ENCODE peak calls at places on chromosomes 16 and 17, in four cellular contexts. X is SK-N-SH, Y is H1, V is GM12878. R is an unnamed sample.

GRCh38 chr16:74570412-74571301 is 36.3 kb downstream of the GLG1 start:
- DNase-seq in X (no peak), Y (no peak), V (no peak), R (no peak)

GRCh38 chr17:73683788-73684582 is 39.7 kb upstream of the SDK2 start:
- DNase-seq in X (no peak), Y (no peak), V (no peak), R (no peak)

GRCh38 chr17:28549274-28550132 is 2.9 kb downstream of the UNC119 start:
- DNase-seq in X (no peak), Y (no peak), V (no peak), R (no peak)

GRCh38 chr16:52471650-52472370 is 75.1 kb downstream of the TOX3 start:
- DNase-seq in X (no peak), Y (no peak), V (no peak), R (no peak)

GRCh38 chr16:88545781-88546180 is 24.4 kb upstream of the ZC3H18 start:
- DNase-seq in X (no peak), Y (no peak), V (no peak), R (no peak)

GRCh38 chr17:58332720-58333395 is 4.3 kb upstream of the TSPOAP1 start:
- DNase-seq in X (peak), Y (no peak), V (no peak), R (no peak)

GRCh38 chr17:42096360-42097111 is 1.7 kb downstream of the ZNF385C start:
- DNase-seq in X (no peak), Y (no peak), V (no peak), R (no peak)

GRCh38 chr16:81543571-81543970 is 99.0 kb downstream of the CMIP start:
- DNase-seq in X (no peak), Y (no peak), V (no peak), R (no peak)

GRCh38 chr16:57299009-57299718 is 14.7 kb upstream of the PLLP start:
- DNase-seq in X (peak), Y (peak), V (no peak), R (no peak)

GRCh38 chr17:80260791-80261158 is at the start of gene RNF213:
- DNase-seq in X (peak), Y (peak), V (no peak), R (no peak)

GRCh38 chr17:45441536-45442310 is 9.1 kb upstream of the ARHGAP27 start:
- DNase-seq in X (peak), Y (no peak), V (no peak), R (no peak)

GRCh38 chr17:10460062-10460461 is 9.3 kb downstream of the MYH4 start:
- DNase-seq in X (no peak), Y (no peak), V (no peak), R (no peak)

GRCh38 chr16:77683845-77684526 is 38.3 kb upstream of the NUDT7 start:
- DNase-seq in X (peak), Y (no peak), V (no peak), R (no peak)

GRCh38 chr16:65069090-65069489 is 52.8 kb downstream of the CDH11 start:
- DNase-seq in X (no peak), Y (no peak), V (no peak), R (no peak)

GRCh38 chr17:73521376-73521775 is 122.9 kb downstream of the SDK2 start:
- DNase-seq in X (no peak), Y (no peak), V (no peak), R (no peak)

GRCh38 chr17:80125656-80126448 is 21.1 kb downstream of the EIF4A3 start:
- DNase-seq in X (no peak), Y (no peak), V (no peak), R (no peak)

GRCh38 chr16:85436207-85436606 is 176.9 kb upstream of the GSE1 start:
- DNase-seq in X (no peak), Y (no peak), V (no peak), R (no peak)

GRCh38 chr17:17354560-17355357 is 51.6 kb downstream of the NT5M start:
- DNase-seq in X (peak), Y (peak), V (peak), R (peak)

GRCh38 chr16:19678804-19679203 is 39.2 kb downstream of the KNOP1 start:
- DNase-seq in X (no peak), Y (no peak), V (no peak), R (no peak)

GRCh38 chr16:70576431-70577255 is 53.0 kb downstream of the SF3B3 start:
- DNase-seq in X (no peak), Y (no peak), V (peak), R (no peak)

GRCh38 chr16:85393674-85394510 is 219.2 kb upstream of the GSE1 start:
- DNase-seq in X (peak), Y (peak), V (no peak), R (no peak)

GRCh38 chr17:1625053-1625452 is 3.6 kb downstream of the SLC43A2 start:
- DNase-seq in X (no peak), Y (no peak), V (no peak), R (no peak)
- H3K27ac ChIP-seq in X (no peak), Y (no peak), V (no peak), R (no peak)

GRCh38 chr17:78629436-78629995 is 52.3 kb upstream of the DNAH17 start:
- DNase-seq in X (no peak), Y (no peak), V (no peak), R (no peak)
- TF ChIP-seq SIN3A in X (no peak), Y (no peak), V (no peak), R (no peak)

GRCh38 chr17:76723812-76724211 is 2.6 kb downstream of the JMJD6 start:
- DNase-seq in X (no peak), Y (no peak), V (no peak), R (no peak)

GRCh38 chr17:76725580-76726230 is 701 bp downstream of the JMJD6 start:
- DNase-seq in X (peak), Y (no peak), V (no peak), R (no peak)

GRCh38 chr17:76726766-76727718 is at the start of gene METTL23:
- DNase-seq in X (peak), Y (peak), V (no peak), R (no peak)

GRCh38 chr17:76727745-76728456 is 1.3 kb downstream of the METTL23 start:
- DNase-seq in X (no peak), Y (no peak), V (peak), R (no peak)

DNA sequence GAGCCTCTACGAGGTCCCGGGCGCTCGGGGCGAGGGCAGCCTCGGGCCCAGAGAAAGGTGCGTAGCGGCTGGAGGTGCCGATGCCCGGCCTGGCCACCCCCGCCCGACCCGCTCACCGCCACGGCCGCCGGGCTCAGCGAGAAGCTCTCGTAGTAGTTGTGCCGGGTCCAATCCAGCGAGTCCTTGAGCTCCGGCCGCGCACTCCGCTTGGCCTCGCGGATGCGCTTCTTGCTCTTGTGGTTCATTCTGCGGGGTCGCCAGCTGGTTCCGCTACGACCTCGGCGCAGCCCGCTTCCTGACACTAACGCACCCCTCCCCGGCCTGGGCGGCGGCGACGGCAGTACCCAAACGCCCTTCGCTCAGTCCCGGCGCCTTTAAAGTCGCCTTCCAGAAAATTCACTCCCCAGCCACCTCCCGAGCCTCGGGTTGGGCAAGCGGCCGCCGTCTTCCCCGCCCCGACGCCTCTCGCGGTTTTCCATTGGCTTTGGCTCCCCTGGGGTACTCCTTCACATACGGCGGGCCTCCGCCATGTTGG is at the start of gene JMJD6:
- DNase-seq in X (peak), Y (peak), V (peak), R (peak)
- H3K27ac ChIP-seq in X (peak), Y (peak), V (peak), R (peak)

GRCh38 chr17:70110443-70110880 is 35.4 kb downstream of the KCNJ16 start:
- DNase-seq in X (no peak), Y (no peak), V (no peak), R (no peak)
- TF ChIP-seq SIN3A in X (no peak), Y (no peak), V (no peak), R (no peak)